ENCODE peak calls at places on chromosomes 7 and 10, in eight cellular contexts. One of them, this sample, is unnamed.

GRCh38 chr7:111029574-111030357 is 61.2 kb upstream of the LRRN3 start:
- DNase-seq in transverse colon: peak
- DNase-seq in pancreas: no peak
- DNase-seq in neural progenitor cell: no peak
- DNase-seq in type B pancreatic cell: no peak
- DNase-seq in endothelial cell: no peak
- DNase-seq in AG09309: no peak
- DNase-seq in GM13977: peak
- DNase-seq in this sample: peak

GRCh38 chr7:17234398-17235021 is 63.9 kb upstream of the AHR start:
- DNase-seq in transverse colon: peak
- DNase-seq in pancreas: no peak
- DNase-seq in neural progenitor cell: no peak
- DNase-seq in type B pancreatic cell: no peak
- DNase-seq in endothelial cell: no peak
- DNase-seq in AG09309: peak
- DNase-seq in GM13977: peak
- DNase-seq in this sample: peak

GRCh38 chr10:31095677-31096076 is 64.0 kb upstream of the ZNF438 start:
- DNase-seq in transverse colon: no peak
- DNase-seq in pancreas: no peak
- DNase-seq in neural progenitor cell: no peak
- DNase-seq in type B pancreatic cell: no peak
- DNase-seq in endothelial cell: no peak
- DNase-seq in AG09309: no peak
- DNase-seq in GM13977: no peak
- DNase-seq in this sample: no peak

GRCh38 chr10:71092812-71093391 is 119.5 kb upstream of the UNC5B start:
- DNase-seq in transverse colon: no peak
- DNase-seq in pancreas: no peak
- DNase-seq in neural progenitor cell: peak
- DNase-seq in type B pancreatic cell: peak
- DNase-seq in endothelial cell: no peak
- DNase-seq in AG09309: no peak
- DNase-seq in GM13977: no peak
- DNase-seq in this sample: no peak

GRCh38 chr7:36300696-36301350 is 88.8 kb upstream of the ANLN start:
- DNase-seq in transverse colon: no peak
- DNase-seq in pancreas: no peak
- DNase-seq in neural progenitor cell: peak
- DNase-seq in type B pancreatic cell: no peak
- DNase-seq in endothelial cell: no peak
- DNase-seq in AG09309: no peak
- DNase-seq in GM13977: no peak
- DNase-seq in this sample: peak

GRCh38 chr10:91798736-91799579 is 732 bp downstream of the TNKS2 start:
- DNase-seq in transverse colon: peak
- DNase-seq in pancreas: peak
- DNase-seq in neural progenitor cell: peak
- DNase-seq in type B pancreatic cell: peak
- DNase-seq in endothelial cell: no peak
- DNase-seq in AG09309: no peak
- DNase-seq in GM13977: peak
- DNase-seq in this sample: peak

GRCh38 chr7:100895956-100896742 is 461 bp upstream of the ACHE start:
- DNase-seq in transverse colon: peak
- DNase-seq in pancreas: peak
- DNase-seq in neural progenitor cell: peak
- DNase-seq in type B pancreatic cell: no peak
- DNase-seq in endothelial cell: no peak
- DNase-seq in AG09309: no peak
- DNase-seq in GM13977: peak
- DNase-seq in this sample: no peak

GRCh38 chr10:93445097-93445960 is 36.8 kb downstream of the MYOF start:
- DNase-seq in transverse colon: peak
- DNase-seq in pancreas: peak
- DNase-seq in neural progenitor cell: peak
- DNase-seq in type B pancreatic cell: peak
- DNase-seq in endothelial cell: peak
- DNase-seq in AG09309: peak
- DNase-seq in GM13977: no peak
- DNase-seq in this sample: peak

GRCh38 chr10:8829592-8829991 is 775.1 kb downstream of the GATA3 start:
- DNase-seq in transverse colon: no peak
- DNase-seq in pancreas: no peak
- DNase-seq in neural progenitor cell: no peak
- DNase-seq in type B pancreatic cell: no peak
- DNase-seq in endothelial cell: no peak
- DNase-seq in AG09309: no peak
- DNase-seq in GM13977: no peak
- DNase-seq in this sample: no peak

GRCh38 chr7:73436031-73436929 is 2.7 kb downstream of the FZD9 start:
- DNase-seq in transverse colon: no peak
- DNase-seq in pancreas: no peak
- DNase-seq in neural progenitor cell: no peak
- DNase-seq in type B pancreatic cell: no peak
- DNase-seq in endothelial cell: no peak
- DNase-seq in AG09309: no peak
- DNase-seq in GM13977: no peak
- DNase-seq in this sample: peak

GRCh38 chr10:623039-623438 is 66.4 kb downstream of the DIP2C start:
- DNase-seq in transverse colon: no peak
- DNase-seq in pancreas: no peak
- DNase-seq in neural progenitor cell: no peak
- DNase-seq in type B pancreatic cell: no peak
- DNase-seq in endothelial cell: no peak
- DNase-seq in AG09309: no peak
- DNase-seq in GM13977: no peak
- DNase-seq in this sample: no peak

GRCh38 chr10:80632742-80633141 is 95.0 kb downstream of the SH2D4B start:
- DNase-seq in transverse colon: no peak
- DNase-seq in pancreas: no peak
- DNase-seq in neural progenitor cell: no peak
- DNase-seq in type B pancreatic cell: no peak
- DNase-seq in endothelial cell: no peak
- DNase-seq in AG09309: no peak
- DNase-seq in GM13977: no peak
- DNase-seq in this sample: no peak

GRCh38 chr10:131998845-131999681 is 17.3 kb upstream of the BNIP3 start:
- DNase-seq in transverse colon: no peak
- DNase-seq in pancreas: no peak
- DNase-seq in neural progenitor cell: no peak
- DNase-seq in type B pancreatic cell: no peak
- DNase-seq in endothelial cell: no peak
- DNase-seq in AG09309: no peak
- DNase-seq in GM13977: no peak
- DNase-seq in this sample: no peak

GRCh38 chr10:120508393-120508792 is 51.4 kb downstream of the PLPP4 start:
- DNase-seq in transverse colon: no peak
- DNase-seq in pancreas: no peak
- DNase-seq in neural progenitor cell: no peak
- DNase-seq in type B pancreatic cell: no peak
- DNase-seq in endothelial cell: no peak
- DNase-seq in AG09309: peak
- DNase-seq in GM13977: no peak
- DNase-seq in this sample: peak

GRCh38 chr7:90446137-90446899 is 23.1 kb upstream of the PTTG1IP2 start:
- DNase-seq in transverse colon: no peak
- DNase-seq in pancreas: no peak
- DNase-seq in neural progenitor cell: no peak
- DNase-seq in type B pancreatic cell: no peak
- DNase-seq in endothelial cell: no peak
- DNase-seq in AG09309: no peak
- DNase-seq in GM13977: no peak
- DNase-seq in this sample: no peak

GRCh38 chr10:102643346-102644065 is 773 bp upstream of the TRIM8 start:
- DNase-seq in transverse colon: peak
- DNase-seq in pancreas: peak
- DNase-seq in neural progenitor cell: peak
- DNase-seq in type B pancreatic cell: no peak
- DNase-seq in endothelial cell: peak
- DNase-seq in AG09309: peak
- DNase-seq in GM13977: peak
- DNase-seq in this sample: peak

GRCh38 chr7:17985473-17986239 is 42.0 kb downstream of the PRPS1L1 start:
- DNase-seq in transverse colon: no peak
- DNase-seq in pancreas: no peak
- DNase-seq in neural progenitor cell: no peak
- DNase-seq in type B pancreatic cell: no peak
- DNase-seq in endothelial cell: no peak
- DNase-seq in AG09309: no peak
- DNase-seq in GM13977: no peak
- DNase-seq in this sample: no peak

GRCh38 chr10:89295597-89295996 is 6.2 kb upstream of the IFIT2 start:
- DNase-seq in transverse colon: no peak
- DNase-seq in pancreas: no peak
- DNase-seq in neural progenitor cell: no peak
- DNase-seq in type B pancreatic cell: no peak
- DNase-seq in endothelial cell: no peak
- DNase-seq in AG09309: no peak
- DNase-seq in GM13977: no peak
- DNase-seq in this sample: peak

GRCh38 chr10:11823989-11824346 is 812 bp downstream of the PROSER2 start:
- DNase-seq in transverse colon: no peak
- DNase-seq in pancreas: no peak
- DNase-seq in neural progenitor cell: no peak
- DNase-seq in type B pancreatic cell: no peak
- DNase-seq in endothelial cell: no peak
- DNase-seq in AG09309: no peak
- DNase-seq in GM13977: no peak
- DNase-seq in this sample: no peak

GRCh38 chr7:148337995-148338747 is 252.4 kb upstream of the C7orf33 start:
- DNase-seq in transverse colon: no peak
- DNase-seq in pancreas: no peak
- DNase-seq in neural progenitor cell: no peak
- DNase-seq in type B pancreatic cell: no peak
- DNase-seq in endothelial cell: no peak
- DNase-seq in AG09309: no peak
- DNase-seq in GM13977: no peak
- DNase-seq in this sample: no peak

GRCh38 chr10:98778277-98778759 is 331.6 kb upstream of the HPS1 start:
- DNase-seq in transverse colon: no peak
- DNase-seq in pancreas: no peak
- DNase-seq in neural progenitor cell: no peak
- DNase-seq in type B pancreatic cell: no peak
- DNase-seq in endothelial cell: no peak
- DNase-seq in AG09309: no peak
- DNase-seq in GM13977: no peak
- DNase-seq in this sample: no peak

DNA sequence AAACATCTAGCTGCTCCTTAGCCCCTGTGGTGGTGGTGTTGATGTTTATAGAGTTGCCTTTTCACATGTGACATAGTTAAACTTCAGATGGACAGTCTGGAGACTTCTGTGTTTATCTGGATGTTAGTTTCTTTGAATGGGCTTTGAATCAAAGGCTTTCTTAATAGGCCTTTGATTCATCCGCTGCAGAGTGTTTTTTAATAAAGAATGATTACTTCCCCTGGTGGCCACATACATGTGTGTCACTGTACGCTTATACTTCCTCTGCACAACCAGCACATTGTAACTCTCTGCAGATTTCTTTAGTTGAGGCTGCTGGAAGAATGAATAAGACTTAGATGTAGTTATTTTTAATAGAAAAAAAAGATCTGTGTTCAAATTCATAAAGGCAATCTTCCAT is 221.1 kb downstream of the DYNC1I1 start:
- DNase-seq in transverse colon: no peak
- DNase-seq in pancreas: no peak
- DNase-seq in neural progenitor cell: no peak
- DNase-seq in type B pancreatic cell: no peak
- DNase-seq in endothelial cell: no peak
- DNase-seq in AG09309: no peak
- DNase-seq in GM13977: no peak
- DNase-seq in this sample: no peak
- TF ChIP-seq CTCF in transverse colon: peak
- TF ChIP-seq CTCF in pancreas: no peak
- TF ChIP-seq CTCF in neural progenitor cell: peak
- TF ChIP-seq CTCF in type B pancreatic cell: peak
- TF ChIP-seq CTCF in endothelial cell: peak
- TF ChIP-seq CTCF in AG09309: no peak
- TF ChIP-seq CTCF in GM13977: no peak
- TF ChIP-seq CTCF in this sample: no peak

GRCh38 chr10:66803174-66803573 is 122.7 kb upstream of the LRRTM3 start:
- DNase-seq in transverse colon: no peak
- DNase-seq in pancreas: no peak
- DNase-seq in neural progenitor cell: no peak
- DNase-seq in type B pancreatic cell: no peak
- DNase-seq in endothelial cell: no peak
- DNase-seq in AG09309: no peak
- DNase-seq in GM13977: no peak
- DNase-seq in this sample: no peak
- TF ChIP-seq CTCF in transverse colon: no peak
- TF ChIP-seq CTCF in pancreas: no peak
- TF ChIP-seq CTCF in neural progenitor cell: no peak
- TF ChIP-seq CTCF in type B pancreatic cell: no peak
- TF ChIP-seq CTCF in endothelial cell: no peak
- TF ChIP-seq CTCF in AG09309: no peak
- TF ChIP-seq CTCF in GM13977: no peak
- TF ChIP-seq CTCF in this sample: no peak

DNA sequence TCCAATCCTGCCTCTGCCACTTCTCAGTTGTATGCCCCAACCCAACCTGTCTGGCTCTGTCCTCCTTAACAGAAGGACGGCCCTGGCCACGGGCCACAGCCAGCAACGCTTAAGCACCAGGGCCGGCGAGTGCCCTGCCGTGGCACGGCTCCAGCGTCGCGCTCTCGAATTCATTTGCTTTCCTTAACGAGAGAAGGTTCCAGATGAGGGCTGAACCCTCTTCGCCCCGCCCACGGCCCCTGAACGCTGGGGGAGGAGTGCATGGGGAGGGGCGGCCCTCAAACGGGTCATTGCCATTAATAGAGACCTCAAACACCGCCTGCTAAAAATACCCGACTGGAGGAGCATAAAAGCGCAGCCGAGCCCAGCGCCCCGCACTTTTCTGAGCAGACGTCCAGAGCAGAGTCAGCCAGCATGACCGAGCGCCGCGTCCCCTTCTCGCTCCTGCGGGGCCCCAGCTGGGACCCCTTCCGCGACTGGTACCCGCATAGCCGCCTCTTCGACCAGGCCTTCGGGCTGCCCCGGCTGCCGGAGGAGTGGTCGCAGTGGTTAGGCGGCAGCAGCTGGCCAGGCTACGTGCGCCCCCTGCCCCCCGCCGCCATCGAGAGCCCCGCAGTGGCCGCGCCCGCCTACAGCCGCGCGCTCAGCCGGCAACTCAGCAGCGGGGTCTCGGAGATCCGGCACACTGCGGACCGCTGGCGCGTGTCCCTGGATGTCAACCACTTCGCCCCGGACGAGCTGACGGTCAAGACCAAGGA is at the start of gene HSPB1:
- DNase-seq in transverse colon: peak
- DNase-seq in pancreas: peak
- DNase-seq in neural progenitor cell: peak
- DNase-seq in type B pancreatic cell: no peak
- DNase-seq in endothelial cell: peak
- DNase-seq in AG09309: no peak
- DNase-seq in GM13977: peak
- DNase-seq in this sample: peak
- TF ChIP-seq CTCF in transverse colon: no peak
- TF ChIP-seq CTCF in pancreas: no peak
- TF ChIP-seq CTCF in neural progenitor cell: no peak
- TF ChIP-seq CTCF in type B pancreatic cell: peak
- TF ChIP-seq CTCF in endothelial cell: no peak
- TF ChIP-seq CTCF in AG09309: no peak
- TF ChIP-seq CTCF in GM13977: no peak
- TF ChIP-seq CTCF in this sample: no peak

GRCh38 chr10:86960003-86960862 is 1.8 kb downstream of the SNCG start:
- DNase-seq in transverse colon: peak
- DNase-seq in pancreas: peak
- DNase-seq in neural progenitor cell: peak
- DNase-seq in type B pancreatic cell: no peak
- DNase-seq in endothelial cell: peak
- DNase-seq in AG09309: no peak
- DNase-seq in GM13977: peak
- DNase-seq in this sample: peak
- TF ChIP-seq CTCF in transverse colon: peak
- TF ChIP-seq CTCF in pancreas: peak
- TF ChIP-seq CTCF in neural progenitor cell: peak
- TF ChIP-seq CTCF in type B pancreatic cell: peak
- TF ChIP-seq CTCF in endothelial cell: peak
- TF ChIP-seq CTCF in AG09309: peak
- TF ChIP-seq CTCF in GM13977: peak
- TF ChIP-seq CTCF in this sample: peak

This sample was measured in MCF 10A.